ENCODE peak calls at places on chromosome 17, in seven cellular contexts. N is uterus, T is AG04450, O is H1, W is left ventricle myocardium inferior, G is heart left ventricle, K is H9. B is an unnamed sample.
A peak's percentile ranks its signal among the peaks of the same experiment; 100 is the strongest.

GRCh38 chr17:61474934-61475333 is 22.7 kb downstream of the TBX4 start:
- DNase-seq in N (peak; percentile 3), T (no peak), O (no peak), W (no peak), G (no peak), K (peak; percentile 23), B (no peak)

GRCh38 chr17:70327723-70328122 is 158.4 kb downstream of the KCNJ2 start:
- DNase-seq in N (no peak), T (no peak), O (no peak), W (no peak), G (no peak), K (no peak), B (no peak)

GRCh38 chr17:32475258-32475657 is 11.5 kb upstream of the CDK5R1 start:
- DNase-seq in N (no peak), T (no peak), O (no peak), W (no peak), G (no peak), K (no peak), B (no peak)

GRCh38 chr17:63675607-63676539 is 24.1 kb downstream of the LIMD2 start:
- DNase-seq in N (peak; percentile 67), T (peak; percentile 48), O (no peak), W (peak; percentile 65), G (peak; percentile 82), K (no peak), B (peak; percentile 84)

GRCh38 chr17:10316986-10317834 is 55.6 kb downstream of the MYH13 start:
- DNase-seq in N (peak; percentile 69), T (no peak), O (peak; percentile 73), W (peak; percentile 75), G (peak; percentile 57), K (peak; percentile 83), B (peak; percentile 90)

GRCh38 chr17:74637265-74637664 is 13.7 kb upstream of the CD300E start:
- DNase-seq in N (no peak), T (no peak), O (no peak), W (no peak), G (no peak), K (no peak), B (no peak)

GRCh38 chr17:74922694-74923537 is at the start of gene USH1G:
- DNase-seq in N (peak; percentile 31), T (no peak), O (peak; percentile 69), W (no peak), G (no peak), K (peak; percentile 60), B (peak; percentile 63)

GRCh38 chr17:68248886-68249872 is 1.3 kb downstream of the AMZ2 start:
- DNase-seq in N (no peak), T (no peak), O (no peak), W (no peak), G (no peak), K (no peak), B (no peak)

GRCh38 chr17:53722407-53722806 is 100.3 kb upstream of the KIF2B start:
- DNase-seq in N (no peak), T (peak; percentile 56), O (no peak), W (no peak), G (no peak), K (no peak), B (no peak)

GRCh38 chr17:37107406-37108083 is 158.8 kb downstream of the AATF start:
- DNase-seq in N (peak; percentile 27), T (no peak), O (no peak), W (peak; percentile 68), G (peak; percentile 64), K (peak; percentile 53), B (peak; percentile 81)

GRCh38 chr17:21058098-21058893 is 15.5 kb upstream of the USP22 start:
- DNase-seq in N (no peak), T (no peak), O (no peak), W (no peak), G (no peak), K (peak; percentile 57), B (no peak)

DNA sequence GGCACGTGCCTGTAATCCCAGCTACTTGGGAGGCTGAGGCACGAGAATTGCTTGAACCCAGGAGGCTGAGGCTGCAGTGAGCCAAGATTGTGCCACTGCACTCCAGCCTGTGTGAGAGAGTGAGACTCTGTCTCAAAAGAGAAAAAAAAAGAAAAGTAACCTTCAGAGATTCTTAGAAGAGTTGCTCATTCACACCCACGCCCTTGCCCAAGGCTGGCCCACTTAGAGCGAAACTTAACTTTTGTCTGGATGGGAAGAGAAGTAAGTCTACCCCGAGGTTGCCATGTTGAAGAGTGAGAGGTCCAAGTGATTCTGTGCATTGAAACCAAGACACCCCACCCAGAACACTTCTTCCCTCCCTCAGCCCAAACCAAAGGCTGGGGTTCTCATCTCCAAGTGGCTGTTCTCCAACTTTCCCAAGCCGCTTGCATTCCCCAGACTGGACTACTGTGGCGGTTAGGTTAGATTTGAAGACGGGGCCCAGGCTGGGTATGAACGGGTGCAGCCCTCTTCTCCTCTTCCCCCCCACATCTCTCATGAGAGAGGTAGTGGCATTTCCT is 2.4 kb upstream of the CISD3 start:
- DNase-seq in N (no peak), T (no peak), O (no peak), W (no peak), G (no peak), K (no peak), B (no peak)
- H3K27ac ChIP-seq in N (no peak overlapping the region), T (no peak overlapping the region), O (no peak overlapping the region), W (peak overlapping the region; percentile 97), G (no peak overlapping the region), K (no peak overlapping the region), B (no peak overlapping the region)

DNA sequence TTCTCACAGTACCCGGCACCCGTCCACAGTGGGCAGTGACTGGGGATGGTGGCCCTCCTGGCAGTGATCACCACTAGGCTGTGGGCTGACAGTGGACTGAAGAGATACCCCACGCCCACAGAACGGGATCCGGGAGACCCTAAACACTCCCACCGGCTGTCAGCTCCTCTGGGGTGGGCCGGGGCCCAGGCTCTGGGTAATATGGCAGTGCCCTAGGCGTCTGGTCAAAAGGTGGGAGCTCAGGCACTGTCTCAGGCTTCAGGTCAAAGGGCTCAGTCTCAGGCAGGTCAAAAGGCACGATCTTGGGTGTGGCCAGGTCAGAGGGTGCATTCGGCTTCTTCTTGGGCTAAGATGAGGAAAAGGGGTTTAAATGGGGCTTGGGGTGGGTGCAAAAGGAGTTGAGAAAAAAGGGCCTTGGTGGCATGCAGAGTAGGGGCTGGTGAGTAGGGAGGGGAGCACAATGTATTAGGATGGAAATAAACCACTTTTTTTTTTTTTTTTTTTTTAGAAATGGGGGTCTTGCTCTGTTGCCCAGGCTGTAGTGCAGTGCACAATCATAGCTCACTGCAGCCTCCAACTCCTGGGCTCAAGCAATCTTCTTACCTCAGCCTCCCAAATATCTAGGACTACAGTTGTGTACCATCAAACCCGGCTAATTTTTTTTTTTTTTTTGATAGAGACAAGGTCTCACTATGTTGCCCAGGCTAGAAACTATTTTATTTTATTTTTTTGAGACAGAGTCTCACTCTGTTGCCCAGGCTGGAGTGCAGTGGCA is 11.0 kb downstream of the CAVIN1 start:
- DNase-seq in N (no peak), T (no peak), O (no peak), W (no peak), G (no peak), K (no peak), B (no peak)
- H3K27ac ChIP-seq in N (peak overlapping the region; percentile 91), T (peak overlapping the region; percentile 31), O (no peak overlapping the region), W (peak overlapping the region; percentile 100), G (peak overlapping the region; percentile 83), K (no peak overlapping the region), B (peak overlapping the region; percentile 77)

DNA sequence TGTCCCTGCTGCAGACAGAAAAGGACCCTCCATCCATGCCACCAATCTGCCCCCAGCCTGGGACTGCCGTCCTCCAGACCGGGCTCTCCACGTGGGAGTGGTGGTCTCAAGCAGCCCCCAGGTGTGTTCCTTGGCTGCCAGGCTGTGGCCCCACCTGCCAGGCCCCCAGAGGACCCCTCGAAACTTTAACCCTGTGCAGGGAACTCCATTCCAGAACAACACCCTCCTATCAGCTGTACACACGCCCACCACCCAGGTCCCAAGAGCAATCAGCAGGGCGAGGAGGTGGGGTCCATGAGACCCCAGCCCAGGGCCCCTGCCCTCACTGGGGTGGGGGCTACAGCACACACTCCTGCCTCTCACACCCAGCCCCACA is 1.4 kb downstream of the PYCR1 start:
- DNase-seq in N (no peak), T (no peak), O (no peak), W (no peak), G (no peak), K (no peak), B (no peak)
- H3K27ac ChIP-seq in N (no peak overlapping the region), T (no peak overlapping the region), O (no peak overlapping the region), W (no peak overlapping the region), G (no peak overlapping the region), K (no peak overlapping the region), B (no peak overlapping the region)

DNA sequence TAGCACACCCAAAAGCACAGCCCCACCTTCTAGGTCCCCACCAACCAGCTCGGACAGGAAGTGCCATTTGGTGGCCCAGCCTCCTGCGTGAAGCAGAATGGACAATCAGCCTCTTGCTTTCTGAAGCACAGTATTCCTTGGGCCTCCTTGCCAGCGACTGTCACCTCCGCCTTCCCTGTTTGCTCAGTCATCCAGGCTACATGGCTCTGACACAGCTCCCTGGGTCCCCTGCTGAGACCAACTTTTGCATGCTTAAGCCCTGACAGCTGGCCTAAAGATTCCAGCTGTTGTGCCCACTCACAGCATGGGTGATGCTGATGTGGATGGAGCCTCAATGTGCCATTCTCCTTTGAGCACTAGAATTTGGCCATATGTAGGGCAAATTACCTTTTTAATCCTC is 4.5 kb upstream of the CACNG5 start:
- DNase-seq in N (no peak), T (no peak), O (no peak), W (no peak), G (no peak), K (peak; percentile 64), B (no peak)
- H3K27ac ChIP-seq in N (no peak overlapping the region), T (no peak overlapping the region), O (no peak overlapping the region), W (no peak overlapping the region), G (no peak overlapping the region), K (no peak overlapping the region), B (no peak overlapping the region)

GRCh38 chr17:4939804-4940624 is at the start of the genes RNF167 and SLC25A11:
- DNase-seq in N (peak; percentile 97), T (peak; percentile 99), O (peak; percentile 91), W (peak; percentile 93), G (peak; percentile 95), K (peak; percentile 99), B (peak; percentile 97)
- H3K27ac ChIP-seq in N (peak within 1 kb of the TSS; percentile 95), T (peak within 1 kb of the TSS; percentile 98), O (peak within 1 kb of the TSS; percentile 88), W (peak within 1 kb of the TSS; percentile 96), G (peak within 1 kb of the TSS; percentile 94), K (peak within 1 kb of the TSS; percentile 81), B (peak within 1 kb of the TSS; percentile 97)

GRCh38 chr17:72038427-72038826 is 82.4 kb upstream of the SOX9 start:
- DNase-seq in N (no peak), T (no peak), O (no peak), W (no peak), G (no peak), K (no peak), B (no peak)
- H3K27ac ChIP-seq in N (no peak overlapping the region), T (no peak overlapping the region), O (no peak overlapping the region), W (no peak overlapping the region), G (no peak overlapping the region), K (no peak overlapping the region), B (peak overlapping the region; percentile 33)

DNA sequence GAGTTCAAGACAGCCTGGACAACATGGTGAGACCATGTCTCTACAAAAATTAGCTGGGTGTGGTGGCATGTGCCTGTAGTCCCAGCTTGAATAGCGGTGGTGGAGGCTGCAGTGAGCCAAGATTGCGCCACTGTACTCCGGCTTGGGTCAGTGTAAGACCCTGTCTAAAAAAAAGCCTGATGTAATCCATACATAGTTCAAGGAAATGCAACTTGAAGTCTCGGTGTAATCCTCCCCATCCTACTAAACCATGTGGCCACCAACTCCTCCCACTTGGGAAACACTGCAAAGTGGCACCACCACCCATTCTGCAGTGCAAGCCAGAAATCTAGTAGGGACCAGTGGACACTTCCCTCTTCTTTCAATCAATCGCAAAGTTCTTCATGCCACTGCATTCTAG is 5.4 kb upstream of the KPNB1 start:
- DNase-seq in N (no peak), T (no peak), O (no peak), W (no peak), G (no peak), K (no peak), B (no peak)
- H3K27ac ChIP-seq in N (no peak overlapping the region), T (no peak overlapping the region), O (no peak overlapping the region), W (no peak overlapping the region), G (no peak overlapping the region), K (no peak overlapping the region), B (no peak overlapping the region)

B was measured in testis.